ENCODE peak calls at places on chromosomes 6 and 20, in five cellular contexts. Y is cardiac muscle cell, C is upper lobe of right lung, I is PC-3, P is neural progenitor cell. X is an unnamed sample.

GRCh38 chr20:32007787-32008616 is 2.2 kb upstream of the CCM2L start:
- DNase-seq in Y (no peak), C (no peak), I (no peak), P (peak; percentile 16), X (no peak)

GRCh38 chr6:27674882-27675281 is 202.0 kb upstream of the ZNF184 start:
- DNase-seq in Y (no peak), C (no peak), I (no peak), P (no peak), X (no peak)

GRCh38 chr20:57402206-57403125 is 11.3 kb downstream of the RBM38 start:
- DNase-seq in Y (no peak), C (no peak), I (no peak), P (no peak), X (no peak)

GRCh38 chr20:20492521-20493334 is 124.8 kb downstream of the INSM1 start:
- DNase-seq in Y (no peak), C (no peak), I (no peak), P (peak; percentile 92), X (no peak)

GRCh38 chr20:51492167-51493092 is 50.1 kb downstream of the NFATC2 start:
- DNase-seq in Y (peak; percentile 94), C (peak; percentile 85), I (no peak), P (peak; percentile 26), X (no peak)

GRCh38 chr20:24779886-24780285 is 169.2 kb upstream of the CST7 start:
- DNase-seq in Y (no peak), C (peak; percentile 23), I (no peak), P (no peak), X (no peak)

GRCh38 chr6:162260024-162260423 is 467.5 kb downstream of the PRKN start:
- DNase-seq in Y (no peak), C (no peak), I (no peak), P (no peak), X (no peak)

GRCh38 chr20:37968726-37969401 is 64.4 kb downstream of the TTI1 start:
- DNase-seq in Y (no peak), C (no peak), I (peak; percentile 33), P (peak; percentile 58), X (peak; percentile 12)

GRCh38 chr20:44081888-44082287 is 105.1 kb downstream of the JPH2 start:
- DNase-seq in Y (no peak), C (no peak), I (no peak), P (no peak), X (no peak)

GRCh38 chr6:56652994-56653393 is 10.3 kb upstream of the DST start:
- DNase-seq in Y (no peak), C (no peak), I (peak; percentile 90), P (no peak), X (no peak)

GRCh38 chr6:159831373-159831679 is 31.2 kb downstream of the PNLDC1 start:
- DNase-seq in Y (no peak), C (no peak), I (no peak), P (no peak), X (no peak)
- H3K4me1 ChIP-seq in Y (no peaks in the 10 kb centered on the region), C (no peaks in the 10 kb centered on the region), I (no peaks in the 10 kb centered on the region), P (no peaks in the 10 kb centered on the region), X (no peaks in the 10 kb centered on the region)

GRCh38 chr6:170296423-170296745 is 5.5 kb upstream of the DLL1 start:
- DNase-seq in Y (no peak), C (no peak), I (no peak), P (peak; percentile 91), X (no peak)
- H3K4me3 ChIP-seq in Y (peak overlapping the region; percentile 38), C (peak overlapping the region; percentile 50), I (peak overlapping the region; percentile 68), P (peak overlapping the region; percentile 94), X (peak overlapping the region; percentile 45)

DNA sequence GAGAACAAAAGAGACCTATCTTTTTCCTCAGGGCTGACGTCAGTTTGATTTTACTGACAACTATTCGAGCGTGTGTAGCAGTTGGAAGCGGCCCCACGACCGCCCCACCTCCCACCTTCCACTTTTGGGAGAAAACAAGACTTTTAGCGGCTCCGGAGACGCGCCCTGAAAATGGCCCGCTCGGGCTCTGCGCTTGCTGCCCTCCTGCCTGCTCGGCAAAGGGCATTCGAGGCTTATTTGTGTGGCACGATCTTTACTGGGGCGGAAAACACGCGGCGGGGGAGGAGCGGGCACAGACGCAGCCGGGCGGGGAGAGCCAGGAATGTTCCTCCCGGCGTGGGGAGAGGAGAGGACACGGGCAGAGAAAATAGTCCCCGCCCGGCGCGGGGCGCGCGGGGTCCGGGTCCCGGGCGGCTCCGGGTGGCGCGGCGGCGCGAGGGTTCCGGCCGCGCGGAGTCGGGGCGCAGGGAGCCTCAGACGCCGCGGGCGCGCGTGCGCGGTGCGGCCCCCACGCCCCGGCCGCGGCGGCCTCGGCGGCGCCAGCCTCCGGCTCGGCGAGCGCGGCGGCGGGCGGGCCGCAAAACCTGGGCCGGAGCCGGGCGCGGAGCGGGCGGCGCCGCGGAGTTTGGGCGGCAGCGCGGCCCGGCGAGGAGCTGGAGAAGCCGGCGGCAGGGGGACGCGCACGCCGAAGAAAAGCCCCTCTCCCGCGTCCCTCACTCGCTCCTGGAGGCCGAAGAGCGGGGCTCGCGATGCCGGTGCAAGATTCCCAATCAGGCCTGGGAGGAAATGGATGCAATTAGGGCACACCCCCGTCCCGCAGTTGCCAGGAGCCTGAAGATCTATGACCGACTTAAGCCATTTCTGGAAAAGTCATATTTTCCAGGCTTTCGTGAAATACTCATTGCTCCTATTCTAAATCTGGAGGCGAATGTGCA is 90.0 kb upstream of the ARID1B start:
- DNase-seq in Y (peak; percentile 90), C (peak; percentile 95), I (peak; percentile 73), P (peak; percentile 89), X (peak; percentile 82)
- H3K27ac ChIP-seq in Y (peak overlapping the region; percentile 97), C (peak overlapping the region; percentile 97), I (peak overlapping the region; percentile 90), P (peak overlapping the region; percentile 91), X (peak overlapping the region; percentile 96)

DNA sequence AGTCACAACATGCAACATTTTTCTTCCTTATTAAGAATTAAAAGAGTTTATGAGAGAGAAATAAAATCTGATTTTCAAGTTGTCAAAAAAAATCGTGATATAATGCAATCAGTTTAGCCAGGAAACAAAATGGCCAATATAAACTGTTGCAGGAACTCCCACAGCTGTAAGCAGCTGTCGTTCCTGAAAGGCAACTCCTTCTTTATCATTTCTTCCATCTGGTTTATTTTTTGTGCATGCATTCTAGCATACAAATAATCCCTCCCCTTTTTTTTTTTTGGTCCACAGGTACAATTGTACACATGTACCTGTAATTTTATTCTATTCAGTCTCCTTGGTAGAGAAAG is 19.7 kb downstream of the TRAF3IP2 start:
- DNase-seq in Y (no peak), C (no peak), I (no peak), P (no peak), X (no peak)
- H3K4me1 ChIP-seq in Y (peaks cover 26% of the 10 kb centered on the region), C (peaks cover 64% of the 10 kb centered on the region), I (peaks cover 51% of the 10 kb centered on the region), P (no peaks in the 10 kb centered on the region), X (no peaks in the 10 kb centered on the region)

X was measured in colonic mucosa.